ENCODE peak calls at places on chromosomes 7 and 10, in nine cellular contexts. One of them, this sample, is unnamed.
A peak's percentile ranks its signal among the peaks of the same experiment; 100 is the strongest.

GRCh38 chr7:28544453-28545142 is 132.3 kb downstream of the CREB5 start:
- DNase-seq in astrocyte: no peak
- DNase-seq in activated B cell treated with CpG ODN at 0.5 μM for 24 hours: no peak
- DNase-seq in foreskin fibroblast: no peak
- DNase-seq in frontal cortex: no peak
- DNase-seq in sigmoid colon: no peak
- DNase-seq in cardiac muscle cell: no peak
- DNase-seq in A673: no peak
- DNase-seq in activated CD8-positive, alpha-beta memory T cell treated with anti-CD3 and anti-CD28 coated beads for 24 hours: no peak
- DNase-seq in this sample: no peak

GRCh38 chr7:66847879-66848810 is 72.9 kb upstream of the TMEM248 start:
- DNase-seq in astrocyte: peak; percentile 75
- DNase-seq in activated B cell treated with CpG ODN at 0.5 μM for 24 hours: no peak
- DNase-seq in foreskin fibroblast: peak; percentile 76
- DNase-seq in frontal cortex: no peak
- DNase-seq in sigmoid colon: no peak
- DNase-seq in cardiac muscle cell: no peak
- DNase-seq in A673: peak; percentile 51
- DNase-seq in activated CD8-positive, alpha-beta memory T cell treated with anti-CD3 and anti-CD28 coated beads for 24 hours: no peak
- DNase-seq in this sample: peak; percentile 13

GRCh38 chr10:48444861-48445841 is 138.7 kb downstream of the MAPK8 start:
- DNase-seq in astrocyte: no peak
- DNase-seq in activated B cell treated with CpG ODN at 0.5 μM for 24 hours: no peak
- DNase-seq in foreskin fibroblast: no peak
- DNase-seq in frontal cortex: peak; percentile 30
- DNase-seq in sigmoid colon: peak; percentile 53
- DNase-seq in cardiac muscle cell: peak; percentile 35
- DNase-seq in A673: peak; percentile 44
- DNase-seq in activated CD8-positive, alpha-beta memory T cell treated with anti-CD3 and anti-CD28 coated beads for 24 hours: no peak
- DNase-seq in this sample: no peak

GRCh38 chr7:155017834-155018233 is 14.9 kb upstream of the PAXIP1 start:
- DNase-seq in astrocyte: no peak
- DNase-seq in activated B cell treated with CpG ODN at 0.5 μM for 24 hours: no peak
- DNase-seq in foreskin fibroblast: no peak
- DNase-seq in frontal cortex: no peak
- DNase-seq in sigmoid colon: no peak
- DNase-seq in cardiac muscle cell: no peak
- DNase-seq in A673: no peak
- DNase-seq in activated CD8-positive, alpha-beta memory T cell treated with anti-CD3 and anti-CD28 coated beads for 24 hours: no peak
- DNase-seq in this sample: no peak

GRCh38 chr10:42149027-42149700 is 489.2 kb downstream of the ZNF33B start:
- DNase-seq in astrocyte: no peak
- DNase-seq in activated B cell treated with CpG ODN at 0.5 μM for 24 hours: no peak
- DNase-seq in foreskin fibroblast: peak; percentile 32
- DNase-seq in frontal cortex: no peak
- DNase-seq in sigmoid colon: no peak
- DNase-seq in cardiac muscle cell: no peak
- DNase-seq in A673: no peak
- DNase-seq in activated CD8-positive, alpha-beta memory T cell treated with anti-CD3 and anti-CD28 coated beads for 24 hours: no peak
- DNase-seq in this sample: no peak

GRCh38 chr7:100130608-100131453 is 4.1 kb downstream of the MBLAC1 start:
- DNase-seq in astrocyte: no peak
- DNase-seq in activated B cell treated with CpG ODN at 0.5 μM for 24 hours: peak; percentile 75
- DNase-seq in foreskin fibroblast: peak; percentile 78
- DNase-seq in frontal cortex: peak; percentile 75
- DNase-seq in sigmoid colon: peak; percentile 89
- DNase-seq in cardiac muscle cell: peak; percentile 86
- DNase-seq in A673: peak; percentile 77
- DNase-seq in activated CD8-positive, alpha-beta memory T cell treated with anti-CD3 and anti-CD28 coated beads for 24 hours: peak; percentile 96
- DNase-seq in this sample: peak; percentile 64

GRCh38 chr7:8042796-8043535 is 74.4 kb downstream of the GLCCI1 start:
- DNase-seq in astrocyte: peak; percentile 73
- DNase-seq in activated B cell treated with CpG ODN at 0.5 μM for 24 hours: no peak
- DNase-seq in foreskin fibroblast: no peak
- DNase-seq in frontal cortex: no peak
- DNase-seq in sigmoid colon: no peak
- DNase-seq in cardiac muscle cell: no peak
- DNase-seq in A673: no peak
- DNase-seq in activated CD8-positive, alpha-beta memory T cell treated with anti-CD3 and anti-CD28 coated beads for 24 hours: no peak
- DNase-seq in this sample: no peak

GRCh38 chr7:74083928-74084721 is 521 bp downstream of the LIMK1 start:
- DNase-seq in astrocyte: peak; percentile 36
- DNase-seq in activated B cell treated with CpG ODN at 0.5 μM for 24 hours: no peak
- DNase-seq in foreskin fibroblast: peak; percentile 85
- DNase-seq in frontal cortex: peak; percentile 59
- DNase-seq in sigmoid colon: peak; percentile 81
- DNase-seq in cardiac muscle cell: peak; percentile 56
- DNase-seq in A673: peak; percentile 44
- DNase-seq in activated CD8-positive, alpha-beta memory T cell treated with anti-CD3 and anti-CD28 coated beads for 24 hours: peak; percentile 74
- DNase-seq in this sample: peak; percentile 65

GRCh38 chr10:113409147-113409546 is 143.7 kb upstream of the HABP2 start:
- DNase-seq in astrocyte: no peak
- DNase-seq in activated B cell treated with CpG ODN at 0.5 μM for 24 hours: no peak
- DNase-seq in foreskin fibroblast: no peak
- DNase-seq in frontal cortex: no peak
- DNase-seq in sigmoid colon: no peak
- DNase-seq in cardiac muscle cell: no peak
- DNase-seq in A673: no peak
- DNase-seq in activated CD8-positive, alpha-beta memory T cell treated with anti-CD3 and anti-CD28 coated beads for 24 hours: no peak
- DNase-seq in this sample: no peak

GRCh38 chr7:138089080-138089901 is 13.0 kb downstream of the AKR1D1 start:
- DNase-seq in astrocyte: peak; percentile 32
- DNase-seq in activated B cell treated with CpG ODN at 0.5 μM for 24 hours: no peak
- DNase-seq in foreskin fibroblast: no peak
- DNase-seq in frontal cortex: no peak
- DNase-seq in sigmoid colon: no peak
- DNase-seq in cardiac muscle cell: no peak
- DNase-seq in A673: no peak
- DNase-seq in activated CD8-positive, alpha-beta memory T cell treated with anti-CD3 and anti-CD28 coated beads for 24 hours: no peak
- DNase-seq in this sample: peak; percentile 40

GRCh38 chr10:109933984-109934565 is 10.8 kb upstream of the XPNPEP1 start:
- DNase-seq in astrocyte: no peak
- DNase-seq in activated B cell treated with CpG ODN at 0.5 μM for 24 hours: no peak
- DNase-seq in foreskin fibroblast: peak; percentile 76
- DNase-seq in frontal cortex: no peak
- DNase-seq in sigmoid colon: no peak
- DNase-seq in cardiac muscle cell: no peak
- DNase-seq in A673: no peak
- DNase-seq in activated CD8-positive, alpha-beta memory T cell treated with anti-CD3 and anti-CD28 coated beads for 24 hours: peak; percentile 67
- DNase-seq in this sample: no peak

GRCh38 chr10:84543948-84544347 is 215.6 kb downstream of the CCSER2 start:
- DNase-seq in astrocyte: no peak
- DNase-seq in activated B cell treated with CpG ODN at 0.5 μM for 24 hours: no peak
- DNase-seq in foreskin fibroblast: peak; percentile 34
- DNase-seq in frontal cortex: no peak
- DNase-seq in sigmoid colon: no peak
- DNase-seq in cardiac muscle cell: no peak
- DNase-seq in A673: no peak
- DNase-seq in activated CD8-positive, alpha-beta memory T cell treated with anti-CD3 and anti-CD28 coated beads for 24 hours: no peak
- DNase-seq in this sample: no peak

This sample was measured in NCI-H1930.